ENCODE peak calls at places on chromosome 13, in four cellular contexts. J is GM12878, B is SK-N-SH, T is HCT116. K is an unnamed sample.

GRCh38 chr13:95176611-95177259 is 124.5 kb downstream of the ABCC4 start:
- DNase-seq in J (no peak), B (no peak), T (no peak), K (no peak)

GRCh38 chr13:40187836-40188591 is 478.4 kb downstream of the FOXO1 start:
- DNase-seq in J (no peak), B (no peak), T (no peak), K (no peak)

GRCh38 chr13:111518161-111518791 is 197.8 kb downstream of the TEX29 start:
- DNase-seq in J (no peak), B (no peak), T (no peak), K (peak; percentile 47)

GRCh38 chr13:58721273-58721672 is 1089.7 kb downstream of the PCDH17 start:
- DNase-seq in J (no peak), B (no peak), T (no peak), K (no peak)

GRCh38 chr13:65508338-65508737 is 1721.8 kb downstream of the PCDH9 start:
- DNase-seq in J (no peak), B (no peak), T (no peak), K (no peak)

GRCh38 chr13:106299616-106300015 is 235.8 kb downstream of the EFNB2 start:
- DNase-seq in J (no peak), B (no peak), T (no peak), K (no peak)

GRCh38 chr13:90723381-90723780 is 624.1 kb upstream of the MIR17HG start:
- DNase-seq in J (no peak), B (no peak), T (no peak), K (no peak)

GRCh38 chr13:53069800-53070199 is 41.2 kb downstream of the OLFM4 start:
- DNase-seq in J (no peak), B (no peak), T (no peak), K (no peak)

GRCh38 chr13:112576768-112577167 is 11.2 kb downstream of the TUBGCP3 start:
- DNase-seq in J (no peak), B (no peak), T (no peak), K (no peak)

GRCh38 chr13:95492044-95492801 is 60.3 kb upstream of the CLDN10 start:
- DNase-seq in J (no peak), B (no peak), T (no peak), K (no peak)

GRCh38 chr13:80084086-80084676 is 256.7 kb downstream of the SPRY2 start:
- DNase-seq in J (no peak), B (no peak), T (no peak), K (no peak)

GRCh38 chr13:107866666-107867623 is 348.4 kb downstream of the LIG4 start:
- DNase-seq in J (no peak), B (peak; percentile 80), T (no peak), K (peak; percentile 64)

GRCh38 chr13:51317262-51317661 is 22.2 kb upstream of the SERPINE3 start:
- DNase-seq in J (no peak), B (no peak), T (no peak), K (no peak)

GRCh38 chr13:63541336-63541735 is 2125.7 kb upstream of the PCDH20 start:
- DNase-seq in J (no peak), B (no peak), T (no peak), K (no peak)

GRCh38 chr13:98222081-98222554 is 45.0 kb upstream of the RNF113B start:
- DNase-seq in J (no peak), B (no peak), T (no peak), K (no peak)

GRCh38 chr13:38223093-38223492 is 126.6 kb upstream of the UFM1 start:
- DNase-seq in J (no peak), B (no peak), T (no peak), K (no peak)

GRCh38 chr13:106637519-106637918 is 69.6 kb upstream of the ARGLU1 start:
- DNase-seq in J (no peak), B (no peak), T (no peak), K (no peak)

GRCh38 chr13:45943965-45944364 is 92.4 kb upstream of the SIAH3 start:
- DNase-seq in J (no peak), B (no peak), T (no peak), K (no peak)

GRCh38 chr13:84810781-84811180 is 928.5 kb upstream of the SLITRK1 start:
- DNase-seq in J (no peak), B (no peak), T (no peak), K (no peak)

GRCh38 chr13:62085832-62086231 is 670.2 kb upstream of the PCDH20 start:
- DNase-seq in J (no peak), B (no peak), T (no peak), K (no peak)

GRCh38 chr13:84137292-84137691 is 255.0 kb upstream of the SLITRK1 start:
- DNase-seq in J (peak; percentile 64), B (no peak), T (no peak), K (no peak)

GRCh38 chr13:100175078-100175802 is 86.3 kb downstream of the PCCA start:
- DNase-seq in J (no peak), B (no peak), T (no peak), K (no peak)

DNA sequence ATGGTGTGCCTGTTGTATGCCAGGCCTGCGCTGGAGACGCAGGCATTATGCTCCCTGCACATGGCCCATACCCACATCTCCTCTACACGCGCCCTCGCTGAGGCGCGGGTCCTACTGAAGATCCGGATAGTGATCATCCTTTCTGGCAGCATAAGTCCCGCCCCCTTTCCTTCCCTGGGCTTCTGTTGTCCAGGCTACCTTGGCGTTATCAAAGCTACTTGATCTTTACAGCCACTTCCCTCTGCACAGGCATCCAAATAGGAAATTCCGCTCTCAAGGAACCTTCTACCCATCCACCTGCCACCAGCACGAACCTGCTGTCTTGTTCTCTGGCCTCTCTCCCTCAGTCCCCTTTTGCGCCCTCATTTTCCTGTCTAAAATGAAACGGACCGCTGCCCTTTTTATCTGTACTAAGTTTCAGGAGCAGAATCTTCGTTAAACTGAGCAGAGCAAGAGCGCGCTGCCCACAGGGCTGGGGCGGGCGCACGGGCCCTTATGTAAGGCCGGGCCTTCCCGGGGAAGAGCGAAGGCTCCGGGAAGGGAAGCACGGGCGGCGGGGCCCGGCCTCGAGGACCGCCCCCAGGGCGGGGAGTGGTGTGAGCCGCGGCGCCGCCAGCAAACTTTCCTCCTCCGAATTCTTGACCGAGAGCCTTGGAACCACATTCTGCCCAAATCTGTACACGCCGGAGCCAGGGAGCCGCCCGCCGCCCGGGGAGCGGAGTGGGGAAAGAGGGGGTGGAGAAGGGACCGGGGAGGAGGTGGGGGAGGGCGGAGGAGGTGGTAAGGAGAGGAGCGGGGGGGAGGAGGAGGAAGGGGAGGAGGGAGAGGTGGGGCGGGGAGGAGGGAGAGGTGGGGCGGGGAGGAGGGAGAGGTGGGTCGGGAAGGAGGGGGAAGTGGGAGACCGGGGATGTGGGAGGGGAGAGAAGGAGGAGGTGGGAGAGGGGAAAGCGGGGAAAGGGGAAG is 919 bp upstream of the UBE2L5 start:
- DNase-seq in J (no peak), B (peak; percentile 77), T (no peak), K (peak; percentile 35)
- TF ChIP-seq JUND in J (no peak), B (no peak), T (no peak), K (no peak)

DNA sequence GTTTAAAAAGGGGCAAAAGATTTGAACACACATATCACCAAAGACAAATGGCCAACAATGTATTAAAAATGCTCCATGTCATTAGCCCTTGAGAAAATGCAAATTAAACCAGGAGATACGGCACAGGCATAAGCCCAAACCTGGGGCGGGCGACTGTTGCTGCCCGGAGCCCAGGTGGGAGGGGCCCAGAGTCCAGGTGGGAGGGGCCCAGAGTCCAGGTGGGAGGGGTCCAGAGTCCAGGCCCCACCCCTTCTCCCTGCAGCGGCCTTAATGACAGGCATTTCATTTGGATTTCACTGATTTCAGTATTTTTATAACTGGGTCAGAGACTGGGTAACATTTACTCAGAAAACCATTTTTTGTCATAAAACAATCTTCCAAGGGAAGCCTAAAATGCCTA is 78.2 kb downstream of the RASA3 start:
- DNase-seq in J (no peak), B (peak; percentile 82), T (no peak), K (peak; percentile 64)
- TF ChIP-seq JUND in J (no peak), B (no peak), T (no peak), K (no peak)

GRCh38 chr13:73599232-73600128 is 534.7 kb downstream of the KLF12 start:
- DNase-seq in J (no peak), B (no peak), T (no peak), K (no peak)

GRCh38 chr13:73601708-73602107 is 532.5 kb downstream of the KLF12 start:
- DNase-seq in J (no peak), B (no peak), T (no peak), K (no peak)

GRCh38 chr13:73596382-73596781 is 537.6 kb downstream of the KLF5 start:
- DNase-seq in J (no peak), B (no peak), T (no peak), K (no peak)

GRCh38 chr13:73602295-73602694 is 531.9 kb downstream of the KLF12 start:
- DNase-seq in J (no peak), B (no peak), T (peak; percentile 2), K (no peak)

DNA sequence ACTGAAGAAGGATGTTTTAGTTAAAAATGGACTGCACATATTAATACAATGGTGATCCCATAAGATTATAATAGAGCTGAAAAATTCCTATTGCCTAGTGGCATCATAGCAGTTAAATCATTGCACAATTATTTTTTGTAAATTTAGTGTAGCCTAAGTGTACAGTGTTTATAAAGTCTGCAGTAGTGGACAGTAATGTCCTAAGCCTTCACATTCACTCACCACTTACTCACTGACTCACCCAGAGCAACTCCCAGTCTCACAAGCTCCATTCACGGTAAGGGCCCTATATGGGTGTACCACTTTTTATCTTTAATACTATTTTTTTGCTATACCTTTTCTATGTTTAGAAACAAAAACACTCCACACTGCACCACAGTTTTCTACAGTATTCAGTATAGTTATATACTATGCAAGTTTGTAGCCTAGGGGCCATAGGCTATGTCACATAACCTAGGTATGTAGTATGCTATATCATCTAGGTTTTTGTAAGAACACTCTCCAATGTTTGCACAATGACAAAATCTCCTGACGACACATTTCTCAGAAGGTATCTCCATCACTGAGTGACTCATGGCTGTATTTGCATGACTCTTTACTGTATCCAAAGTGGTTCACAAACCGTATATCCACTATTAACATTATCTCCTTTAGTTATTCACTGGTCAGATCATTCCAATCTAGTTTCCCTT is 536.0 kb downstream of the KLF12 start:
- DNase-seq in J (no peak), B (no peak), T (no peak), K (no peak)
- TF ChIP-seq JUND in J (no peak), B (no peak), T (no peak), K (no peak)

GRCh38 chr13:20713014-20713376 is 9.5 kb downstream of the IL17D start:
- DNase-seq in J (no peak), B (no peak), T (no peak), K (no peak)

GRCh38 chr13:20715340-20715732 is 11.8 kb downstream of the IL17D start:
- DNase-seq in J (no peak), B (no peak), T (no peak), K (no peak)

GRCh38 chr13:20713751-20714150 is 10.3 kb downstream of the IL17D start:
- DNase-seq in J (no peak), B (no peak), T (no peak), K (no peak)

GRCh38 chr13:20714161-20714560 is 10.7 kb downstream of the IL17D start:
- DNase-seq in J (no peak), B (no peak), T (no peak), K (no peak)

DNA sequence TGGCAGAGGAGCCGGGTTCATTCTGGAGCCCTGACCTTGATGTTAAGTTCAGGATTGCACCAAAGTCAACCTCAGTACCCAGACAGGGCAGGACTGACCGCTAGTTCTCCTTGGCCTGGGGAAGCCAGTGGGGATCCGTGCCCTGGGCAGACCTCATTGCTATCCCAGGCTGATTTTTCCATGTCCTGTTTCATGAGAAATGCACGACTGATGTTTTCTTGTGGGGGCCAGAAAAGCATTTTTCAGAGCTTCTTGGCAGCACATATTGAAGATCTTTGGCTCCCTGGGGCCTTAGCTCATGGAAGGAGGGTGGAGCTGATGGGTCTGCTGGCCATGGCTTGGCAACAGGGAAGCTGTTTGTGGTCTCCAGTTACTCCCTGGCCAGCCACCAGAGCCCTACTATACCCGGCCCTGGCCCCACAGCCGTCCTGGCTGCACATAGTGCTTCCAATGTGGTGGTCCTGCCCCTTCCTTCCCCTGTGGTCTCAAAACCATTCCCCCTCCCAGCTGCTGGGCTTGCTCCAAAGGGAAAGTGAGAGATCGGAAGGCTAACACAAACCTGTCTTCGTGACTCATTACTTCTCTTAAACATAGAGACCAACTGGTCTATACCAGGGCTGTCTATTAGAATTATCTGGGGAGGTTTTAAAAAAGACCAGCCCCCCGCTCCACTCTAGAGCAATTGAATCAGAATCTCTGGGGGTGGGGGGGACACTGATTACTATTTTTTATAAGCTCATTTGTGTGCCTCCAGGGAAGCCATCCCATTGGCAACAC is 11.3 kb downstream of the IL17D start:
- DNase-seq in J (no peak), B (no peak), T (no peak), K (no peak)
- TF ChIP-seq JUND in J (no peak), B (no peak), T (no peak), K (no peak)

K was measured in T47D.